ENCODE peak calls at places on chromosomes 12 and 14, in seven cellular contexts. M, V, I, H, X, Y and B are unnamed samples.

GRCh38 chr12:92921877-92922276 is 7.2 kb downstream of the EEA1 start:
- DNase-seq in M (no peak), V (no peak), I (no peak), H (no peak), X (no peak), Y (no peak), B (no peak)

GRCh38 chr14:65847065-65847847 is 434.7 kb downstream of the FUT8 start:
- DNase-seq in M (no peak), V (peak), I (no peak), H (peak), X (no peak), Y (no peak), B (no peak)

GRCh38 chr12:92149563-92149962 is 3.9 kb upstream of the BTG1 start:
- DNase-seq in M (no peak), V (no peak), I (no peak), H (no peak), X (no peak), Y (no peak), B (no peak)

GRCh38 chr12:92304335-92305066 is 158.9 kb upstream of the BTG1 start:
- DNase-seq in M (no peak), V (no peak), I (peak), H (no peak), X (no peak), Y (no peak), B (no peak)

GRCh38 chr12:106141452-106141851 is 2.7 kb upstream of the NUAK1 start:
- DNase-seq in M (no peak), V (no peak), I (no peak), H (no peak), X (no peak), Y (no peak), B (no peak)

GRCh38 chr14:104423715-104424405 is 155.7 kb upstream of the C14orf180 start:
- DNase-seq in M (no peak), V (no peak), I (no peak), H (no peak), X (no peak), Y (no peak), B (no peak)

GRCh38 chr12:59067068-59067467 is 146.8 kb upstream of the LRIG3 start:
- DNase-seq in M (no peak), V (no peak), I (no peak), H (no peak), X (no peak), Y (no peak), B (no peak)

GRCh38 chr12:10033783-10034381 is 3.4 kb downstream of the CLEC9A start:
- DNase-seq in M (no peak), V (no peak), I (no peak), H (no peak), X (no peak), Y (peak), B (no peak)

GRCh38 chr12:72330291-72330690 is 58.1 kb downstream of the TRHDE start:
- DNase-seq in M (peak), V (no peak), I (no peak), H (no peak), X (no peak), Y (no peak), B (no peak)